ENCODE peak calls at places on chromosome 12, in seven cellular contexts. One of them, this sample, is unnamed.

GRCh38 chr12:39541471-39541870 is 78.1 kb downstream of the ABCD2 start:
- DNase-seq in pulmonary artery endothelial cell: no peak
- DNase-seq in HS-27A: no peak
- DNase-seq in stimulated activated CD8-positive, alpha-beta memory T cell treated with anti-CD3 and anti-CD28 coated beads, Interleukin-15, amount 100 ng/mL, for 24 hours: no peak
- DNase-seq in fibroblast of gingiva: peak; percentile 1
- DNase-seq in upper lobe of left lung: no peak
- DNase-seq in heart left ventricle: no peak
- DNase-seq in this sample: no peak

GRCh38 chr12:123033392-123034021 is 53.0 kb downstream of the ARL6IP4 start:
- DNase-seq in heart left ventricle: no peak
- DNase-seq in pulmonary artery endothelial cell: no peak
- DNase-seq in HS-27A: no peak
- DNase-seq in fibroblast of gingiva: no peak
- DNase-seq in upper lobe of left lung: no peak
- DNase-seq in stimulated activated CD8-positive, alpha-beta memory T cell treated with anti-CD3 and anti-CD28 coated beads, Interleukin-15, amount 100 ng/mL, for 24 hours: no peak
- DNase-seq in this sample: no peak

GRCh38 chr12:98816720-98817119 is 171.6 kb downstream of the APAF1 start:
- DNase-seq in upper lobe of left lung: no peak
- DNase-seq in HS-27A: no peak
- DNase-seq in stimulated activated CD8-positive, alpha-beta memory T cell treated with anti-CD3 and anti-CD28 coated beads, Interleukin-15, amount 100 ng/mL, for 24 hours: no peak
- DNase-seq in heart left ventricle: no peak
- DNase-seq in fibroblast of gingiva: no peak
- DNase-seq in pulmonary artery endothelial cell: no peak
- DNase-seq in this sample: no peak

GRCh38 chr12:130620281-130620680 is 95.8 kb downstream of the RIMBP2 start:
- DNase-seq in HS-27A: no peak
- DNase-seq in pulmonary artery endothelial cell: no peak
- DNase-seq in heart left ventricle: no peak
- DNase-seq in upper lobe of left lung: no peak
- DNase-seq in fibroblast of gingiva: no peak
- DNase-seq in stimulated activated CD8-positive, alpha-beta memory T cell treated with anti-CD3 and anti-CD28 coated beads, Interleukin-15, amount 100 ng/mL, for 24 hours: no peak
- DNase-seq in this sample: no peak

GRCh38 chr12:103387385-103387784 is 108.4 kb downstream of the C12orf42 start:
- DNase-seq in stimulated activated CD8-positive, alpha-beta memory T cell treated with anti-CD3 and anti-CD28 coated beads, Interleukin-15, amount 100 ng/mL, for 24 hours: no peak
- DNase-seq in fibroblast of gingiva: no peak
- DNase-seq in upper lobe of left lung: no peak
- DNase-seq in heart left ventricle: no peak
- DNase-seq in HS-27A: no peak
- DNase-seq in pulmonary artery endothelial cell: no peak
- DNase-seq in this sample: no peak

GRCh38 chr12:121581681-121582439 is 1.0 kb upstream of the KDM2B start:
- DNase-seq in HS-27A: no peak
- DNase-seq in pulmonary artery endothelial cell: no peak
- DNase-seq in stimulated activated CD8-positive, alpha-beta memory T cell treated with anti-CD3 and anti-CD28 coated beads, Interleukin-15, amount 100 ng/mL, for 24 hours: no peak
- DNase-seq in fibroblast of gingiva: peak; percentile 82
- DNase-seq in heart left ventricle: no peak
- DNase-seq in upper lobe of left lung: peak; percentile 36
- DNase-seq in this sample: peak; percentile 83

GRCh38 chr12:101945361-101946232 is 68.2 kb downstream of the DRAM1 start:
- DNase-seq in upper lobe of left lung: no peak
- DNase-seq in pulmonary artery endothelial cell: no peak
- DNase-seq in stimulated activated CD8-positive, alpha-beta memory T cell treated with anti-CD3 and anti-CD28 coated beads, Interleukin-15, amount 100 ng/mL, for 24 hours: no peak
- DNase-seq in HS-27A: no peak
- DNase-seq in fibroblast of gingiva: peak; percentile 84
- DNase-seq in heart left ventricle: no peak
- DNase-seq in this sample: peak; percentile 84

GRCh38 chr12:47855502-47855901 is 35.8 kb upstream of the HDAC7 start:
- DNase-seq in heart left ventricle: no peak
- DNase-seq in pulmonary artery endothelial cell: no peak
- DNase-seq in HS-27A: no peak
- DNase-seq in fibroblast of gingiva: no peak
- DNase-seq in upper lobe of left lung: no peak
- DNase-seq in stimulated activated CD8-positive, alpha-beta memory T cell treated with anti-CD3 and anti-CD28 coated beads, Interleukin-15, amount 100 ng/mL, for 24 hours: no peak
- DNase-seq in this sample: no peak

GRCh38 chr12:59023861-59024424 is 103.6 kb upstream of the LRIG3 start:
- DNase-seq in upper lobe of left lung: no peak
- DNase-seq in stimulated activated CD8-positive, alpha-beta memory T cell treated with anti-CD3 and anti-CD28 coated beads, Interleukin-15, amount 100 ng/mL, for 24 hours: no peak
- DNase-seq in fibroblast of gingiva: peak; percentile 49
- DNase-seq in pulmonary artery endothelial cell: no peak
- DNase-seq in heart left ventricle: no peak
- DNase-seq in HS-27A: no peak
- DNase-seq in this sample: no peak

GRCh38 chr12:9273276-9273675 is 65.1 kb upstream of the PZP start:
- DNase-seq in fibroblast of gingiva: peak; percentile 35
- DNase-seq in pulmonary artery endothelial cell: no peak
- DNase-seq in upper lobe of left lung: no peak
- DNase-seq in heart left ventricle: no peak
- DNase-seq in HS-27A: peak; percentile 9
- DNase-seq in stimulated activated CD8-positive, alpha-beta memory T cell treated with anti-CD3 and anti-CD28 coated beads, Interleukin-15, amount 100 ng/mL, for 24 hours: no peak
- DNase-seq in this sample: peak; percentile 78

GRCh38 chr12:69027411-69027811 is 94.4 kb upstream of the CPM start:
- DNase-seq in upper lobe of left lung: no peak
- DNase-seq in fibroblast of gingiva: no peak
- DNase-seq in stimulated activated CD8-positive, alpha-beta memory T cell treated with anti-CD3 and anti-CD28 coated beads, Interleukin-15, amount 100 ng/mL, for 24 hours: no peak
- DNase-seq in HS-27A: no peak
- DNase-seq in heart left ventricle: no peak
- DNase-seq in pulmonary artery endothelial cell: peak; percentile 2
- DNase-seq in this sample: no peak

GRCh38 chr12:111410229-111411186 is 4.8 kb downstream of the SH2B3 start:
- DNase-seq in heart left ventricle: no peak
- DNase-seq in HS-27A: no peak
- DNase-seq in upper lobe of left lung: no peak
- DNase-seq in stimulated activated CD8-positive, alpha-beta memory T cell treated with anti-CD3 and anti-CD28 coated beads, Interleukin-15, amount 100 ng/mL, for 24 hours: no peak
- DNase-seq in fibroblast of gingiva: peak; percentile 58
- DNase-seq in pulmonary artery endothelial cell: no peak
- DNase-seq in this sample: peak; percentile 52

This sample was measured in adipocyte.